ENCODE peak calls at places on chromosome 5, in eight cellular contexts. H, S, R, P, M, I, A and B are unnamed samples.

GRCh38 chr5:38483788-38484398 is 72.6 kb downstream of the LIFR start:
- DNase-seq in A (no peak), P (no peak), M (no peak), S (no peak), R (no peak), H (no peak), I (no peak), B (no peak)

GRCh38 chr5:162391848-162392247 is 324.3 kb downstream of the GABRG2 start:
- DNase-seq in S (no peak), A (no peak), M (no peak), H (no peak), P (no peak), R (no peak), I (no peak), B (no peak)

GRCh38 chr5:171577940-171578856 is 158.8 kb downstream of the FGF18 start:
- DNase-seq in S (no peak), R (no peak), P (no peak), M (no peak), H (no peak), A (no peak), I (no peak), B (peak)

GRCh38 chr5:170985486-170985885 is 123.7 kb downstream of the RANBP17 start:
- DNase-seq in H (no peak), I (peak), M (no peak), R (no peak), A (no peak), S (peak), P (no peak), B (no peak)

GRCh38 chr5:56516936-56517521 is 283.9 kb upstream of the ANKRD55 start:
- DNase-seq in M (no peak), S (no peak), A (peak), H (no peak), R (no peak), I (no peak), P (no peak), B (no peak)

GRCh38 chr5:5688194-5688924 is 265.9 kb downstream of the ICE1 start:
- DNase-seq in P (no peak), M (no peak), S (no peak), I (no peak), H (no peak), R (no peak), A (no peak), B (peak)

GRCh38 chr5:100464418-100464817 is 70.8 kb upstream of the FAM174A start:
- DNase-seq in R (no peak), S (peak), I (peak), H (peak), M (no peak), A (no peak), P (no peak), B (no peak)

GRCh38 chr5:76457685-76458491 is 54.8 kb downstream of the IQGAP2 start:
- DNase-seq in R (no peak), H (no peak), A (peak), I (peak), S (no peak), P (no peak), M (no peak), B (no peak)

GRCh38 chr5:160280384-160281090 is 31.8 kb downstream of the CCNJL start:
- DNase-seq in H (no peak), A (no peak), R (no peak), P (peak), M (no peak), I (no peak), S (no peak), B (peak)

GRCh38 chr5:95808686-95809413 is 13.7 kb downstream of the GLRX start:
- DNase-seq in P (peak), M (no peak), H (no peak), I (no peak), R (peak), A (peak), S (peak), B (no peak)

GRCh38 chr5:75566710-75567309 is 44.4 kb upstream of the ANKDD1B start:
- DNase-seq in H (peak), I (peak), R (peak), M (no peak), P (no peak), A (peak), S (peak), B (no peak)

GRCh38 chr5:146213210-146213838 is 9.9 kb downstream of the RBM27 start:
- DNase-seq in M (no peak), R (no peak), S (no peak), I (peak), P (no peak), A (no peak), H (peak), B (no peak)

GRCh38 chr5:531101-531748 is 7.0 kb upstream of the SLC9A3 start:
- DNase-seq in M (no peak), A (no peak), I (no peak), R (no peak), S (no peak), P (peak), H (no peak), B (peak)

GRCh38 chr5:179168636-179169035 is 108.5 kb downstream of the ZNF354C start:
- DNase-seq in H (no peak), R (no peak), S (no peak), P (no peak), A (no peak), I (no peak), M (no peak), B (no peak)

GRCh38 chr5:132098151-132098594 is 24.6 kb downstream of the CSF2 start:
- DNase-seq in I (peak), R (no peak), M (no peak), S (peak), P (no peak), A (peak), H (no peak), B (no peak)

GRCh38 chr5:38853753-38854470 is 8.1 kb downstream of the OSMR start:
- DNase-seq in I (peak), M (no peak), R (no peak), P (no peak), A (no peak), S (peak), H (peak), B (no peak)

GRCh38 chr5:170434953-170435605 is 45.9 kb upstream of the KCNMB1 start:
- DNase-seq in P (no peak), H (peak), S (peak), A (peak), M (peak), R (peak), I (peak), B (peak)

GRCh38 chr5:111631328-111631727 is 119.0 kb upstream of the STARD4 start:
- DNase-seq in I (no peak), S (no peak), P (no peak), M (no peak), A (no peak), H (no peak), R (no peak), B (no peak)

GRCh38 chr5:146751781-146752401 is 126.7 kb downstream of the PPP2R2B start:
- DNase-seq in R (peak), H (no peak), M (no peak), I (no peak), P (no peak), S (no peak), A (peak), B (no peak)

GRCh38 chr5:38601133-38601842 is 44.8 kb upstream of the LIFR start:
- DNase-seq in H (no peak), M (no peak), P (no peak), A (no peak), I (no peak), S (no peak), R (no peak), B (no peak)

DNA sequence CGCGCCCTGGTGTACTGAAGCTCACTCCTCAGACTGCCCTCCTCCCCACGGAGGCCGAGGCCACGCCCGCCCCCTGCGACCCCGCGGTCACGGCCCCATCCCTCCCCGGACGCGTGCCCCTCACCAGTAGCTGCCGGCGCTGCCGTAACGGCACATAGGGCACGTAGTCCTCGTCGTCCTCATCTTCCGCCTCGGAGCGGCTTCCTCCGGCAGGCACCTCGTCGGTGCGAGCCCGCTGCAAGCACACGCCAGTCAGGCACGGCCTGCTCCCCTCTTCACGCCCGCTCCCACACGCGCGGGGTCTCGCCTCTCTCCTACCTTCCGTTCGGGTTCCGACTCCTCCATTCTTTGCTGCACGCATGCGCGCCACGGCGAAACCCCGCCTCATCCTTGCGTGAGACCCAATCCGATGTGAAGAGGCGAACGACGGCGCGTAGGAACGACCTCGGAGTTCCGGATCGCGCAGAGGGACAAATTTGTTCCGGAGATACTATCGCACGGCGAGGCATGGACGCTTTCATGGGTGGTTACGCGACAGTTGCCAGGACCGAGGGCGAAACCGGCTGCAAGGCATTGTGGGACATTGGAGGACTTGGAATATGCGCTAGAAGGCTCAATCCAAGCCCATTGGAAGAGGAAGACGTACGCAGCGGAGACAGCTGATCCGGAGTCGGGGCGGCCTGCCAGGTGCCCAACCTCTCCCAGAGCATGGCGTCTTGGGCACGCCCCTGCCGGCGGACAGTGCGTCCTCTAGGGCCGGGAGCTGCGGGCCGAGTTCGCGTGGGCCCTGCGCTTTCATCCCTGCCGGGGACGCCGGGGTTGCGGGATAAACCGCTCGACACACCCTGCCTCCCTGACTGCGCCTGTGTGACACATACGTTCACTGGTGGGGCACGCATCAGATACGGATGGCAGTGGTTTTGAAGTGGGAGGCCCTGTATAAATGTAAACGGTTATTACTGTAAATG is at the start of gene DDX41:
- DNase-seq in R (peak), A (peak), P (peak), H (peak), M (peak), S (peak), I (peak), B (peak)
- TF ChIP-seq CTCF in R (no peak), A (peak), P (no peak), H (no peak), M (no peak), S (no peak), I (no peak), B (no peak)

GRCh38 chr5:173625261-173625660 is 8.8 kb upstream of the BOD1 start:
- DNase-seq in S (no peak), P (no peak), H (no peak), A (no peak), R (no peak), M (no peak), I (no peak), B (no peak)

GRCh38 chr5:173627271-173627670 is 10.8 kb upstream of the BOD1 start:
- DNase-seq in H (no peak), R (no peak), S (no peak), P (no peak), I (no peak), M (no peak), A (no peak), B (no peak)

GRCh38 chr5:173624276-173624675 is 7.8 kb upstream of the BOD1 start:
- DNase-seq in R (no peak), S (no peak), I (no peak), P (no peak), M (no peak), A (no peak), H (no peak), B (no peak)

GRCh38 chr5:173626501-173626812 is 10.0 kb upstream of the BOD1 start:
- DNase-seq in R (no peak), S (no peak), A (no peak), P (no peak), M (no peak), H (no peak), I (no peak), B (no peak)

DNA sequence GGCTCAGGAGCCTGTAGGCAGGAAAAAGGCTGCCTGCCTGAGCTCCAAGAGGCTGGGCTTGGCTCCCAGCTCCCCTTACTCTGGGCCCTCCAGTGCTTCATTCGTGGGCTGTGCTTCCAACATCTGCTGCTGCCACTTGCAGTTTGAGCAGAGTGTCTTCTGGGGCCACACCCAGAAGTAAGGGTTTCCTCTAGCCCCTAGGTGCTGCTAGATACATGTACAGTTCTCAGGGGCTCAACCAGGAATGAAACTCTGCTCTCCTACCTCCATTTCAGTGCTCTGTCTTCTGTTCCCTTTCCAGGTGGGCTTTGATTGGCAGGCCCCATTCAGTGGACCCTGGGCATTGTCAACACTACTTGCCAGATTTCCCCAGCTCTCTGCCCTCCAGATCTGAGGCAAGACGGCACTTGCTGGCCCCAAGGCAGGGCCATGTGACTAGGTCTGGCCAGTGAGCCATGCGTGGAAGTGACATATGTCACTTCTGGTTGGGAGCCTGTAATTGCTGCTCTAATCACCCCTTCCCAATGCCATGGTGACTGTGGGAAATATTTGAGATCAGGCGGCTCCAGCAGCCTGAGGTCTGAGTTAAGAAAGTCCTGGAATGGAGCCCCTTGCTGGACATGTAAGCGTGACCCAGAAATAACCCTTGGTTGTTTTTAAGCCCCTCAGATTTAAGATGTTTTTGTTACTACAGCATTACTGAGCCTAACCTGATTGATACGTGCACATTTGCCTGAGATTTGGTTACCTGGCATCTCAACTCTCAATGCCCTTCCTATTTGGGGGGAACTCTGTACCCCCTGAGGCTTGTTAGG is 9.4 kb upstream of the BOD1 start:
- DNase-seq in P (no peak), I (no peak), S (no peak), H (no peak), M (no peak), A (peak), R (peak), B (no peak)
- TF ChIP-seq CTCF in P (no peak), I (no peak), S (peak), H (no peak), M (no peak), A (peak), R (peak), B (no peak)

DNA sequence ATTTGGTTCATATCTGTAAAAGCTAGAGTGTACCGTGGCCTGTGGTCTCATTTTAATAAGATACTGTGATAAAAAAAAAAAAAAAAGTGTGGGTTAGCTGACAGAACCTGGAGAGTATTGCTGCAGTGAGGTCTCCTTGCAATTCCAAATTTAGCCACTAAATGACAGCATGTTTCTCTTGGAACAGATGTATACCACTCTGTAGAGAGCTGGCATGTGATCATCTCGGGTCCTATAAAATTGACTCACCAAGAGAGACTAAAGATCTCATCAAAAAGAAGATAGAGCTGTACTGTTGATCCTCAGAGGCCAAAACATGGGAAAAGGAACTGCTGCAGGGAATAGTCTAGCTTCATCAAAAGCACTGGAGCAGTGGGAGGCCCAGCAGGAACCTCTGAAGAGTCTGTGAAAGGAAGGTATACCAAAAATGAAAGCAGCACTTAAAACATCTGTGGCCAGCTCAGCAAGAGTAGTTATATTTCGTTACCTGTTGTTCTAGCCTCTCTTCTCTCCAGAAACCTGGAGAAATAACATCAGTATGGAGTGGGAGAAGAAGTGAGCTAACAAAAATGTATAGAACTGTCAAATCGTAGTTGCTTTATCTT is 826.8 kb downstream of the EFNA5 start:
- DNase-seq in I (peak), S (no peak), P (no peak), M (no peak), A (peak), H (peak), R (no peak), B (no peak)
- TF ChIP-seq CTCF in I (no peak), S (peak), P (no peak), M (peak), A (no peak), H (peak), R (no peak), B (peak)

GRCh38 chr5:72845889-72846288 is 29.4 kb downstream of the TNPO1 start:
- DNase-seq in H (no peak), R (no peak), A (no peak), M (no peak), S (peak), I (peak), P (no peak), B (no peak)

GRCh38 chr5:72846483-72846882 is 30.0 kb downstream of the TNPO1 start:
- DNase-seq in I (no peak), M (no peak), H (no peak), A (no peak), P (no peak), S (no peak), R (no peak), B (no peak)

GRCh38 chr5:72844218-72844603 is 27.8 kb downstream of the TNPO1 start:
- DNase-seq in P (no peak), H (peak), I (no peak), A (no peak), M (no peak), S (no peak), R (no peak), B (no peak)

GRCh38 chr5:72841756-72842535 is 25.5 kb downstream of the TNPO1 start:
- DNase-seq in M (no peak), H (peak), P (no peak), I (peak), A (no peak), S (peak), R (no peak), B (no peak)

GRCh38 chr5:72842816-72843215 is 26.4 kb downstream of the TNPO1 start:
- DNase-seq in S (no peak), I (peak), A (no peak), R (no peak), P (no peak), H (peak), M (no peak), B (no peak)
- TF ChIP-seq CTCF in S (no peak), I (no peak), A (no peak), R (no peak), P (no peak), H (peak), M (no peak), B (no peak)